ENCODE peak calls at places on chromosomes 6 and 20, in four cellular contexts. Z is HCT116, G is HepG2, M is K562. J is an unnamed sample. For H3K4me1, the result is how much of the 10 kb centered on the place peaks cover.

GRCh38 chr20:11124849-11125505 is 451.2 kb upstream of the JAG1 start:
- DNase-seq in Z (no peak), G (no peak), M (no peak), J (no peak)

GRCh38 chr6:137879885-137880430 is 12.9 kb downstream of the TNFAIP3 start:
- DNase-seq in Z (no peak), G (no peak), M (no peak), J (no peak)

GRCh38 chr20:47499053-47499452 is 2.6 kb upstream of the NCOA3 start:
- DNase-seq in Z (no peak), G (no peak), M (no peak), J (no peak)

GRCh38 chr20:57838670-57839142 is 128.9 kb upstream of the PMEPA1 start:
- DNase-seq in Z (no peak), G (no peak), M (no peak), J (no peak)

GRCh38 chr6:166275714-166276166 is 32.5 kb downstream of the PRR18 start:
- DNase-seq in Z (no peak), G (peak), M (peak), J (peak)

GRCh38 chr20:47008842-47009518 is 114.3 kb downstream of the EYA2 start:
- DNase-seq in Z (no peak), G (peak), M (no peak), J (no peak)

GRCh38 chr6:166640342-166641043 is 13.4 kb upstream of the RPS6KA2 start:
- DNase-seq in Z (no peak), G (no peak), M (no peak), J (no peak)

GRCh38 chr6:44897286-44897685 is 430.8 kb upstream of the RUNX2 start:
- DNase-seq in Z (no peak), G (no peak), M (no peak), J (no peak)

GRCh38 chr6:166379800-166380199 is 2.9 kb downstream of the MPC1 start:
- DNase-seq in Z (no peak), G (no peak), M (no peak), J (no peak)

GRCh38 chr6:156348376-156348775 is 428.8 kb upstream of the ARID1B start:
- DNase-seq in Z (no peak), G (no peak), M (no peak), J (no peak)

GRCh38 chr6:168648730-168649129 is 207.7 kb downstream of the SMOC2 start:
- DNase-seq in Z (no peak), G (no peak), M (no peak), J (no peak)

GRCh38 chr6:14381225-14381887 is 263.8 kb downstream of the CD83 start:
- DNase-seq in Z (no peak), G (no peak), M (no peak), J (no peak)

GRCh38 chr6:18044108-18044783 is 56.8 kb upstream of the KIF13A start:
- DNase-seq in Z (no peak), G (no peak), M (no peak), J (no peak)

GRCh38 chr6:19465760-19466159 is 371.4 kb upstream of the ID4 start:
- DNase-seq in Z (no peak), G (no peak), M (no peak), J (peak)

GRCh38 chr20:58554541-58554940 is 39.3 kb upstream of the APCDD1L start:
- DNase-seq in Z (no peak), G (no peak), M (no peak), J (no peak)

GRCh38 chr20:53834749-53835148 is 235.6 kb downstream of the BCAS1 start:
- DNase-seq in Z (no peak), G (no peak), M (no peak), J (no peak)

GRCh38 chr20:9363673-9364072 is 150.7 kb upstream of the LAMP5 start:
- DNase-seq in Z (peak), G (no peak), M (no peak), J (no peak)

GRCh38 chr6:9657994-9658393 is 756.9 kb downstream of the TFAP2A start:
- DNase-seq in Z (no peak), G (no peak), M (no peak), J (no peak)

GRCh38 chr20:10921491-10922010 is 247.8 kb upstream of the JAG1 start:
- DNase-seq in Z (no peak), G (no peak), M (no peak), J (no peak)

GRCh38 chr6:168145747-168146596 is 67.0 kb upstream of the FRMD1 start:
- DNase-seq in Z (no peak), G (no peak), M (no peak), J (no peak)

GRCh38 chr20:2289475-2289874 is 6.3 kb upstream of the TGM3 start:
- DNase-seq in Z (no peak), G (no peak), M (no peak), J (no peak)

GRCh38 chr6:10420546-10421507 is 6.0 kb upstream of the TFAP2A start:
- DNase-seq in Z (no peak), G (no peak), M (no peak), J (no peak)

GRCh38 chr6:90431521-90432407 is 135.1 kb upstream of the BACH2 start:
- DNase-seq in Z (no peak), G (no peak), M (no peak), J (no peak)

GRCh38 chr6:18215436-18215835 is 48.9 kb downstream of the DEK start:
- DNase-seq in Z (no peak), G (no peak), M (no peak), J (no peak)

GRCh38 chr20:44065401-44066340 is 121.3 kb downstream of the JPH2 start:
- DNase-seq in Z (no peak), G (no peak), M (no peak), J (no peak)

GRCh38 chr6:37353761-37354525 is at the start of gene RNF8:
- DNase-seq in Z (peak), G (peak), M (peak), J (peak)

GRCh38 chr20:51121901-51122412 is 99.0 kb upstream of the KCNG1 start:
- DNase-seq in Z (no peak), G (no peak), M (no peak), J (peak)

GRCh38 chr6:110595112-110595511 is 118.7 kb upstream of the SLC22A16 start:
- DNase-seq in Z (no peak), G (no peak), M (no peak), J (no peak)

GRCh38 chr20:12110711-12111110 is 193.0 kb downstream of the BTBD3 start:
- DNase-seq in Z (no peak), G (no peak), M (no peak), J (no peak)

GRCh38 chr6:27873101-27874030 is 38.8 kb downstream of the OR2B2 start:
- DNase-seq in Z (no peak), G (no peak), M (no peak), J (peak)

GRCh38 chr6:90676516-90676915 is 89.6 kb upstream of the MAP3K7 start:
- DNase-seq in Z (no peak), G (no peak), M (no peak), J (no peak)

GRCh38 chr20:38893056-38893455 is 33.2 kb upstream of the FAM83D start:
- DNase-seq in Z (no peak), G (no peak), M (no peak), J (no peak)
- TF ChIP-seq TCF7L2 in Z (no peak), G (no peak), M (no peak), J (no peak)

GRCh38 chr20:64070244-64070993 is 7.4 kb downstream of the TCEA2 start:
- DNase-seq in Z (no peak), G (no peak), M (no peak), J (no peak)

GRCh38 chr20:64073476-64074183 is 5.7 kb downstream of the RGS19 start:
- DNase-seq in Z (no peak), G (no peak), M (no peak), J (no peak)

GRCh38 chr20:64071341-64072332 is 7.7 kb downstream of the RGS19 start:
- DNase-seq in Z (no peak), G (no peak), M (no peak), J (no peak)

GRCh38 chr20:64074184-64074789 is 5.0 kb downstream of the RGS19 start:
- DNase-seq in Z (no peak), G (no peak), M (no peak), J (no peak)

GRCh38 chr20:64072664-64073063 is 6.7 kb downstream of the RGS19 start:
- DNase-seq in Z (no peak), G (no peak), M (no peak), J (no peak)
- H3K4me1 ChIP-seq in Z (under half), G (under half), M (half or more), J (under half)

GRCh38 chr6:3355358-3356055 is 96.8 kb downstream of the PSMG4 start:
- DNase-seq in Z (no peak), G (no peak), M (peak), J (no peak)

GRCh38 chr6:3357669-3358068 is 98.9 kb downstream of the PSMG4 start:
- DNase-seq in Z (no peak), G (no peak), M (no peak), J (no peak)

GRCh38 chr6:3356824-3357420 is 98.2 kb downstream of the PSMG4 start:
- DNase-seq in Z (no peak), G (peak), M (no peak), J (no peak)

GRCh38 chr6:3355011-3355357 is 96.2 kb downstream of the PSMG4 start:
- DNase-seq in Z (no peak), G (no peak), M (peak), J (no peak)

DNA sequence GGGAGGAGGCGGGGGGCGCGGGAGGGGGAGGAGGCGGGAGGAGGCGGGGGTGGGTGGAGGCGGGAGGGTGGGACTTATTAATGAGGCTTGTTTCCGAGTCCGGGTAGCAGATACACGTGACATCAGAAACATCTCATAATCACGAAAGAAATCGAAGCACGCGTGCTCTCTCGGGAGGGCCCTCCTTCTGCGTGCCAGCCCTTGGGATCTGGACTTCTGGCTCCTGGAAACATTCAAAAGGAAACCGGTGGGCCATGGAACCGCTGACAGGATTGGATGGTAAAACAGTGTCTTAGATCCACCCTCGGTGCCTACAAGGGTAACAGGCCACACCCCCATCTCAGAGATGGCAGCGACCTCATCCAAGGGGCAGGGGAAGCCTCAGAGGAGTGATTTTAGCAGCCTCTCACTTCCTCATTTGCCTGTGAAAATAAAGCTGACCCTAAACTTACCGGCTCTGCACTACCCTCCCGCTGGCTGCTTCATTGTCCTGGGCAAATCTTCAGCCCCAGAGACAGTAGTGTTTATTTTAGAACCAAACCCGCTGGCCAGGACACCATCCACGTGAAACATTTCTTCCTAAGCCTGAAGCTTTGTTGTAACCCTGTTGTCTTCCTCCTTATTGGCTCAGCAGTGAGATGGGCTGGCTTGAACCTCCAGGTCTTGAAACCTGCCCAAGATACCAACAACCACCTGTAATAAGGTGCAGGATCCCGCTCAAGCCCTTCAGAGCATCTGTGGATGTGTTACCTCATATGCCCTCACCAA is 97.5 kb downstream of the PSMG4 start:
- DNase-seq in Z (peak), G (peak), M (peak), J (peak)
- TF ChIP-seq TCF7L2 in Z (no peak), G (no peak), M (no peak), J (no peak)

GRCh38 chr20:37413354-37413753 is 67.4 kb downstream of the SRC start:
- DNase-seq in Z (no peak), G (no peak), M (no peak), J (no peak)
- H3K4me1 ChIP-seq in Z (under half), G (under half), M (under half), J (under half)

GRCh38 chr6:139577124-139577800 is 202.8 kb upstream of the CITED2 start:
- DNase-seq in Z (no peak), G (no peak), M (no peak), J (no peak)
- TF ChIP-seq TCF7L2 in Z (no peak), G (no peak), M (no peak), J (no peak)

DNA sequence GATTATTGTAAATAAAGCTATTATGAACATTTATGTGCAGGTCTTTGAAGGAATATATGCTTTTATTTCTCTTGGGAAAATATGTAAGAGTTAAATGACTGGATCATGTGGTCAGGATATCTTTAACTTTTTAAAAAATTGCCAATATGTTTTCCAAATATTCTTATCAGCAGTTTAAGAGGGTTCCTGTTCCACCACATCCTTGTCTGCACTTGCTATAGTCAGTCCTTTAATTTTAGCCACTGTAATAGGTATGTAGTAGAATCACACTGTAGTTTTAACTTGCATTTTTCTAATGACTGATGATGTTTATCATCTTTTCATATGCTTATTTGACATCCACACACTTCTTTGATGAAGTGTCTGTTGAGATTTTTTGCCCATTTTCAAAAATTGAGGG is 23.6 kb upstream of the HIVEP2 start:
- DNase-seq in Z (no peak), G (no peak), M (no peak), J (no peak)
- H3K4me1 ChIP-seq in Z (under half), G (under half), M (under half), J (under half)

GRCh38 chr6:131980338-131980790 is 29.2 kb upstream of the CCN2 start:
- DNase-seq in Z (no peak), G (no peak), M (no peak), J (no peak)

GRCh38 chr6:131980791-131981623 is 29.8 kb upstream of the CCN2 start:
- DNase-seq in Z (no peak), G (peak), M (no peak), J (no peak)

GRCh38 chr6:131978522-131978921 is 27.4 kb upstream of the CCN2 start:
- DNase-seq in Z (no peak), G (peak), M (no peak), J (no peak)

GRCh38 chr6:131981624-131981978 is 30.4 kb upstream of the CCN2 start:
- DNase-seq in Z (no peak), G (no peak), M (no peak), J (no peak)

GRCh38 chr6:131979515-131980337 is 28.6 kb upstream of the CCN2 start:
- DNase-seq in Z (no peak), G (no peak), M (no peak), J (no peak)
- TF ChIP-seq TCF7L2 in Z (no peak), G (no peak), M (no peak), J (no peak)

GRCh38 chr6:112040933-112041332 is 13.0 kb upstream of the CCN6 start:
- DNase-seq in Z (no peak), G (no peak), M (no peak), J (no peak)

GRCh38 chr6:112038756-112039430 is 15.0 kb upstream of the CCN6 start:
- DNase-seq in Z (no peak), G (no peak), M (no peak), J (no peak)

GRCh38 chr6:112038268-112038667 is 15.6 kb upstream of the CCN6 start:
- DNase-seq in Z (no peak), G (no peak), M (no peak), J (no peak)

GRCh38 chr6:112037783-112038216 is 16.1 kb upstream of the CCN6 start:
- DNase-seq in Z (no peak), G (no peak), M (no peak), J (no peak)

DNA sequence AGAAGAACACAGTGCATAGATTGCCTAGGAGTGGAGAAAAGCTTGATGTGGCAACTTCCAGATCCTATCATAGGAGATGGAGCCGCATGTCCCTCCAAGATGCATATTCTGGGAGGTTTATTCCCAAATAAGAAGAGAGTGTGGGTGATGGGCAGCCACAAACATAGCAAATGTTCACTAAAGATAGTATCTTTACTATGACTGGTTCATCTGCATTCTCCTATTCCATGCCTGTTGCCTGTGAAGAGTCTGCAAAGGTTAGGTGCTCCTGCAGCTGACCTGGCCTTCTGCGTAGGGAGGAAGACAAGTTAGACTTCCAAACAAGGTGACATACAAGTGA is 14.5 kb upstream of the CCN6 start:
- DNase-seq in Z (no peak), G (no peak), M (no peak), J (no peak)
- H3K4me1 ChIP-seq in Z (under half), G (under half), M (under half), J (under half)

J was measured in Panc1.